ENCODE peak calls at places on chromosomes 7 and 10, in five cellular contexts. V is MM.1S, T is A549, Q is dorsolateral prefrontal cortex, X is body of pancreas. G is an unnamed sample.

GRCh38 chr10:101625821-101626412 is 37.8 kb downstream of the DPCD start:
- DNase-seq in T (no peak), X (no peak), V (no peak), Q (no peak), G (no peak)

GRCh38 chr10:11625019-11625735 is 13.7 kb upstream of the USP6NL start:
- DNase-seq in V (peak), T (no peak), X (no peak), Q (no peak), G (no peak)

GRCh38 chr10:119919271-119919670 is 26.7 kb downstream of the SEC23IP start:
- DNase-seq in X (no peak), Q (no peak), V (no peak), T (no peak), G (no peak)

GRCh38 chr10:15314482-15315070 is 56.5 kb downstream of the FAM171A1 start:
- DNase-seq in Q (peak), V (no peak), X (no peak), T (no peak), G (no peak)

GRCh38 chr7:84274029-84274638 is 79.5 kb upstream of the SEMA3A start:
- DNase-seq in X (no peak), V (peak), T (no peak), Q (no peak), G (no peak)

GRCh38 chr10:16341637-16342036 is 95.2 kb upstream of the PTER start:
- DNase-seq in Q (no peak), V (no peak), X (no peak), T (no peak), G (peak)

GRCh38 chr7:32516551-32517082 is 21.3 kb downstream of the AVL9 start:
- DNase-seq in Q (no peak), X (no peak), V (no peak), T (no peak), G (no peak)

GRCh38 chr7:3089493-3089892 is 45.8 kb upstream of the CARD11 start:
- DNase-seq in X (no peak), Q (no peak), T (peak), V (no peak), G (no peak)

GRCh38 chr10:59654007-59654406 is 55.6 kb downstream of the SLC16A9 start:
- DNase-seq in V (peak), Q (no peak), T (no peak), X (no peak), G (no peak)

GRCh38 chr10:103658049-103658577 is 164.6 kb downstream of the NEURL1 start:
- DNase-seq in T (no peak), X (no peak), Q (no peak), V (no peak), G (no peak)

GRCh38 chr7:91993976-91994375 is 53.3 kb downstream of the AKAP9 start:
- DNase-seq in V (peak), X (no peak), Q (no peak), T (no peak), G (no peak)

GRCh38 chr7:44131173-44132009 is 8.0 kb upstream of the POLD2 start:
- DNase-seq in T (peak), X (peak), V (peak), Q (no peak), G (no peak)

GRCh38 chr7:43568529-43568928 is 14.4 kb upstream of the STK17A start:
- DNase-seq in Q (no peak), X (no peak), V (no peak), T (no peak), G (no peak)

GRCh38 chr10:47413531-47414226 is 29.6 kb upstream of the ZNF488 start:
- DNase-seq in V (no peak), T (no peak), Q (no peak), X (no peak), G (no peak)

GRCh38 chr7:63899691-63900393 is 98.8 kb upstream of the ZNF722 start:
- DNase-seq in Q (peak), X (peak), T (no peak), V (peak), G (no peak)

GRCh38 chr10:3755440-3756359 is 29.3 kb downstream of the KLF6 start:
- DNase-seq in Q (no peak), T (peak), V (no peak), X (no peak), G (no peak)

GRCh38 chr7:65974191-65974801 is 7.7 kb downstream of the GUSB start:
- DNase-seq in V (no peak), X (no peak), Q (no peak), T (no peak), G (no peak)

GRCh38 chr10:49297818-49298665 is 928 bp upstream of the C10orf71 start:
- DNase-seq in X (no peak), V (no peak), T (no peak), Q (no peak), G (no peak)

GRCh38 chr10:80444646-80445319 is 9.3 kb upstream of the TSPAN14 start:
- DNase-seq in V (peak), X (peak), Q (peak), T (peak), G (no peak)

GRCh38 chr10:69093933-69094332 is 6.0 kb downstream of the SRGN start:
- DNase-seq in X (no peak), T (peak), V (no peak), Q (no peak), G (no peak)
- TF ChIP-seq CTCF in X (no peak), T (peak), V (no peak), Q (no peak), G (peak)

GRCh38 chr10:44976352-44977198 is 2.0 kb downstream of the DEPP1 start:
- DNase-seq in V (no peak), X (no peak), Q (no peak), T (no peak), G (no peak)

GRCh38 chr10:44978213-44978569 is 418 bp downstream of the DEPP1 start:
- DNase-seq in Q (no peak), X (no peak), T (no peak), V (no peak), G (no peak)

GRCh38 chr10:44978570-44979280 is at the start of gene DEPP1:
- DNase-seq in V (peak), X (peak), Q (peak), T (peak), G (peak)

GRCh38 chr10:44975487-44976331 is 2.9 kb downstream of the DEPP1 start:
- DNase-seq in V (no peak), Q (no peak), X (peak), T (peak), G (peak)

GRCh38 chr10:44977287-44978212 is 1.1 kb downstream of the DEPP1 start:
- DNase-seq in V (no peak), T (no peak), X (peak), Q (peak), G (no peak)
- H3K4me3 ChIP-seq in V (peak), T (no peak), X (peak), Q (peak), G (peak)

DNA sequence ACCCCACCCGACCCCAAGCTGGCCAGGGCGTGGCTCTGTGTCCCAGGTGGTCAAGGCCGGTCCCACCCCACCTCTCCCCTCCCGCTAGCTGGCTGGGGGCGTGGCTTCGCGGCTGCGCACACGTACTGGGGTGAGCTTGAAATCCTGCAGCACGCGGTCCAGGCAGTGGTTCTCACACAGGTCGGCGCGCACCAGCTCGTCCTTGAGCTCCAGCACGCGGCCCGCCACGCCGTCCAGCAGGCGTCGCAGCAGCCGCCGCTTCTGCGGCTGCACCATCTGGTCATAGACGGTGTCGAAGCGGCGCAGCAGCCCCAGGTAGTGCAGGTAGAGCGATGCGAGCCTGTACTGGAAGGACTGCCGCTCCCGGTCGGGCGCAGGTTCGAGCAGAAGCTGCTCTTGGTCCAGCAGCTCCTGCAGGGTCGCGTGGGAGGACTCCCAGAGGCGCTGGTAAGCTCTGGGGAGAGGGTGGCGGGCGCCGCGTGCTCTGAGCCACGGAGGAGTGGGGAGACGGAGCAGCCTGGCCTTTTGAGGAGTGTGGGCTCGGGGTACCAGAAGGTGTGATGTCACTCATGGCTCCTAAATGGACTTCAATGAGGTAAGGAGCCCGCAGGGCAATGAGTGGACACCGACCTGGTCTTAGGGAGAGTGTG is 5.8 kb downstream of the H2BK1 start:
- DNase-seq in X (no peak), Q (no peak), V (no peak), T (no peak), G (no peak)
- TF ChIP-seq CTCF in X (no peak), Q (no peak), V (peak), T (no peak), G (no peak)

GRCh38 chr10:31762306-31762705 is 166.3 kb downstream of the ARHGAP12 start:
- DNase-seq in X (no peak), T (no peak), Q (no peak), V (no peak), G (no peak)

GRCh38 chr10:31761156-31761555 is 167.5 kb downstream of the ARHGAP12 start:
- DNase-seq in Q (no peak), X (no peak), T (no peak), V (no peak), G (no peak)

GRCh38 chr10:31759816-31760626 is 168.6 kb downstream of the ARHGAP12 start:
- DNase-seq in X (peak), T (peak), Q (peak), V (peak), G (peak)

GRCh38 chr10:31759124-31759798 is 169.4 kb downstream of the ARHGAP12 start:
- DNase-seq in Q (peak), T (peak), X (peak), V (no peak), G (no peak)

DNA sequence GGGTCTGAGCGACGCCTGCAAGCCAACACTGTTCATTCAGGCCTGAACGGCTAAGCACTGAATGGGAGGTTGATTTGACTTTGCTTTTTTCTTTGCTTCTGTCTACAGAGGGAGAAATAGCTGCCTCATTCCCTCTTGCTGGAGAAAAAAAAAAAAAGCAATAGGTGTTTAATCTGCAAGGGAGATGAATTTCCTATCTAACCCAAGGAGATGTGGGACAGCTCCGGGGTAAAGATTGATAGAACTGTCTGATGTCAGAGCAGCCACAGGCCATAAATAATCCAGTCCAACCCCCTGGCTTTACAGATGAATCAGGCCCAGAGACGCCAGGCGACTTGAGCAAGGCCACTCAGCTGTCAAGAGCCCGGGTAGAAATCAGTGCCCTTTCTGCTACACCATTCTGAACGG is 168.0 kb downstream of the ARHGAP12 start:
- DNase-seq in X (no peak), T (no peak), Q (no peak), V (no peak), G (no peak)
- H3K4me3 ChIP-seq in X (no peak), T (peak), Q (peak), V (peak), G (peak)

GRCh38 chr7:74362262-74362661 is 73.1 kb downstream of the CLIP2 start:
- DNase-seq in X (no peak), V (no peak), T (no peak), Q (no peak), G (no peak)

GRCh38 chr7:74360008-74360407 is 70.8 kb downstream of the CLIP2 start:
- DNase-seq in Q (no peak), X (no peak), T (no peak), V (no peak), G (no peak)

GRCh38 chr7:74365320-74366022 is 76.3 kb downstream of the CLIP2 start:
- DNase-seq in X (no peak), Q (peak), V (peak), T (peak), G (no peak)

DNA sequence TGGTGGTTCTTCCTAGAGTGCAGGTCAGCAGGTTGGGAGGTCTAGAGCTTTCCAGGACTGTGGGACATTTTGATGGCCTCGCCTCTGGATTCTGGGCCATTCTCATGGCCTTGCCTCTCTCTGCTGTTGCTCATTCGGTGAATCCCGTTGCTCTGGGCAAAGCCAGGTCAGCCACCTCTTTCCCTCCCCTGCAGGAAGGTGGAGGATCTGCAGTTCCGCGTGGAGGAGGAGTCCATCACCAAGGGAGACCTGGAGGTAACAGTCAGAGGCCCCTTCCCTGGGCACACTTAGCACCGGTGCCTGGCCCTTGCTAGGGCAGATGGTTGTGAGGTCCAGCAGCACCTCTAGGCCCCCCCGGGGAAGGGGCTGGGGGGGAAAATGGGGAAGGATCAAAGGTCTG is 74.9 kb downstream of the CLIP2 start:
- DNase-seq in Q (no peak), X (no peak), T (peak), V (no peak), G (no peak)
- TF ChIP-seq CTCF in Q (no peak), X (no peak), T (no peak), V (peak), G (peak)

GRCh38 chr7:138186951-138187351 is 110.7 kb downstream of the AKR1D1 start:
- DNase-seq in T (peak), X (no peak), V (no peak), Q (no peak), G (peak)
- H3K4me3 ChIP-seq in T (no peak), X (no peak), V (no peak), Q (no peak), G (no peak)

GRCh38 chr7:27564881-27565482 is 97.7 kb downstream of the HIBADH start:
- DNase-seq in V (no peak), X (no peak), T (no peak), Q (no peak), G (no peak)

GRCh38 chr7:27555670-27556069 is 107.0 kb downstream of the HIBADH start:
- DNase-seq in Q (no peak), T (no peak), X (no peak), V (no peak), G (no peak)

GRCh38 chr7:27554826-27555225 is 107.9 kb downstream of the HIBADH start:
- DNase-seq in X (no peak), V (no peak), T (no peak), Q (no peak), G (no peak)

GRCh38 chr7:27560706-27561235 is 101.9 kb downstream of the HIBADH start:
- DNase-seq in V (no peak), Q (no peak), T (no peak), X (no peak), G (peak)
- TF ChIP-seq CTCF in V (no peak), Q (no peak), T (no peak), X (no peak), G (peak)

GRCh38 chr10:100130786-100131185 is 49.1 kb upstream of the CPN1 start:
- DNase-seq in Q (no peak), X (no peak), V (no peak), T (no peak), G (no peak)

GRCh38 chr10:100132427-100132826 is 50.8 kb upstream of the CPN1 start:
- DNase-seq in Q (no peak), T (no peak), X (no peak), V (no peak), G (no peak)

GRCh38 chr10:100129424-100129823 is 47.8 kb upstream of the CPN1 start:
- DNase-seq in Q (no peak), V (no peak), T (no peak), X (no peak), G (no peak)

GRCh38 chr10:100131571-100131970 is 49.9 kb upstream of the CPN1 start:
- DNase-seq in V (no peak), X (no peak), Q (no peak), T (no peak), G (no peak)

GRCh38 chr10:100128951-100129350 is 47.3 kb upstream of the CPN1 start:
- DNase-seq in Q (no peak), V (no peak), T (no peak), X (no peak), G (no peak)
- H3K4me3 ChIP-seq in Q (no peak), V (no peak), T (no peak), X (no peak), G (no peak)

GRCh38 chr7:156966387-156966786 is 16.9 kb downstream of the NOM1 start:
- DNase-seq in X (no peak), T (no peak), Q (no peak), V (no peak), G (no peak)
- TF ChIP-seq CTCF in X (no peak), T (no peak), Q (no peak), V (no peak), G (no peak)